ENCODE peak calls at places on chromosomes 5 and 9, in ten cellular contexts. One of them, this sample, is unnamed.

GRCh38 chr9:114025196-114025753 is 52.8 kb downstream of the AMBP start:
- DNase-seq in PC-3: no peak
- DNase-seq in T-helper 1 cell: no peak
- DNase-seq in left ventricle myocardium inferior: no peak
- DNase-seq in effector CD4-positive, alpha-beta T cell: no peak
- DNase-seq in NCI-H460: no peak
- DNase-seq in HT-29: no peak
- DNase-seq in COLO829: no peak
- DNase-seq in sciatic nerve: no peak
- DNase-seq in Daoy: no peak
- DNase-seq in this sample: no peak

GRCh38 chr5:124649548-124650501 is 96.6 kb downstream of the ZNF608 start:
- DNase-seq in PC-3: peak
- DNase-seq in T-helper 1 cell: peak
- DNase-seq in left ventricle myocardium inferior: peak
- DNase-seq in effector CD4-positive, alpha-beta T cell: peak
- DNase-seq in NCI-H460: no peak
- DNase-seq in HT-29: peak
- DNase-seq in COLO829: no peak
- DNase-seq in sciatic nerve: peak
- DNase-seq in Daoy: peak
- DNase-seq in this sample: peak

GRCh38 chr5:146151970-146152369 is 30.5 kb downstream of the LARS1 start:
- DNase-seq in PC-3: no peak
- DNase-seq in T-helper 1 cell: no peak
- DNase-seq in left ventricle myocardium inferior: no peak
- DNase-seq in effector CD4-positive, alpha-beta T cell: no peak
- DNase-seq in NCI-H460: no peak
- DNase-seq in HT-29: no peak
- DNase-seq in COLO829: no peak
- DNase-seq in sciatic nerve: no peak
- DNase-seq in Daoy: no peak
- DNase-seq in this sample: no peak

GRCh38 chr5:39498247-39498952 is 73.6 kb upstream of the DAB2 start:
- DNase-seq in PC-3: peak
- DNase-seq in T-helper 1 cell: no peak
- DNase-seq in left ventricle myocardium inferior: no peak
- DNase-seq in effector CD4-positive, alpha-beta T cell: no peak
- DNase-seq in NCI-H460: no peak
- DNase-seq in HT-29: peak
- DNase-seq in COLO829: no peak
- DNase-seq in sciatic nerve: no peak
- DNase-seq in Daoy: no peak
- DNase-seq in this sample: no peak

GRCh38 chr9:4936277-4936676 is 48.8 kb upstream of the JAK2 start:
- DNase-seq in PC-3: no peak
- DNase-seq in T-helper 1 cell: no peak
- DNase-seq in left ventricle myocardium inferior: no peak
- DNase-seq in effector CD4-positive, alpha-beta T cell: no peak
- DNase-seq in NCI-H460: no peak
- DNase-seq in HT-29: no peak
- DNase-seq in COLO829: no peak
- DNase-seq in sciatic nerve: no peak
- DNase-seq in Daoy: no peak
- DNase-seq in this sample: no peak

GRCh38 chr5:143244990-143245389 is 158.5 kb downstream of the NR3C1 start:
- DNase-seq in PC-3: peak
- DNase-seq in T-helper 1 cell: no peak
- DNase-seq in left ventricle myocardium inferior: no peak
- DNase-seq in effector CD4-positive, alpha-beta T cell: no peak
- DNase-seq in NCI-H460: no peak
- DNase-seq in HT-29: no peak
- DNase-seq in COLO829: no peak
- DNase-seq in sciatic nerve: no peak
- DNase-seq in Daoy: peak
- DNase-seq in this sample: no peak

GRCh38 chr9:97518909-97519307 is 17.4 kb downstream of the TMOD1 start:
- DNase-seq in PC-3: peak
- DNase-seq in T-helper 1 cell: no peak
- DNase-seq in left ventricle myocardium inferior: no peak
- DNase-seq in effector CD4-positive, alpha-beta T cell: no peak
- DNase-seq in NCI-H460: peak
- DNase-seq in HT-29: peak
- DNase-seq in COLO829: no peak
- DNase-seq in sciatic nerve: no peak
- DNase-seq in Daoy: peak
- DNase-seq in this sample: no peak

GRCh38 chr5:56917534-56917933 is 8.1 kb downstream of the SETD9 start:
- DNase-seq in PC-3: no peak
- DNase-seq in T-helper 1 cell: no peak
- DNase-seq in left ventricle myocardium inferior: peak
- DNase-seq in effector CD4-positive, alpha-beta T cell: no peak
- DNase-seq in NCI-H460: no peak
- DNase-seq in HT-29: no peak
- DNase-seq in COLO829: no peak
- DNase-seq in sciatic nerve: no peak
- DNase-seq in Daoy: no peak
- DNase-seq in this sample: no peak

GRCh38 chr5:96569770-96570169 is 92.4 kb upstream of the CAST start:
- DNase-seq in PC-3: no peak
- DNase-seq in T-helper 1 cell: no peak
- DNase-seq in left ventricle myocardium inferior: no peak
- DNase-seq in effector CD4-positive, alpha-beta T cell: no peak
- DNase-seq in NCI-H460: peak
- DNase-seq in HT-29: no peak
- DNase-seq in COLO829: no peak
- DNase-seq in sciatic nerve: no peak
- DNase-seq in Daoy: no peak
- DNase-seq in this sample: no peak

This sample was measured in foreskin melanocyte.